ENCODE peak calls at places on chromosomes 2 and 18, in five cellular contexts. G is right atrium auricular region, D is SJSA1, K is RWPE1, V is B cell. L is an unnamed sample.

GRCh38 chr2:202488671-202489070 is 112.5 kb downstream of the BMPR2 start:
- DNase-seq in D (no peak), G (no peak), V (no peak), K (no peak), L (no peak)

GRCh38 chr18:13608791-13609552 is 117.4 kb downstream of the FAM210A start:
- DNase-seq in G (peak; percentile 48), V (no peak), D (no peak), K (no peak), L (no peak)

GRCh38 chr2:29255006-29255405 is 139.8 kb downstream of the CLIP4 start:
- DNase-seq in K (no peak), V (no peak), D (no peak), G (no peak), L (no peak)

GRCh38 chr2:120791961-120792295 is 56.3 kb downstream of the GLI2 start:
- DNase-seq in V (no peak), D (no peak), G (no peak), K (peak; percentile 76), L (no peak)

GRCh38 chr18:9775172-9775571 is 67.1 kb downstream of the RAB31 start:
- DNase-seq in D (no peak), K (no peak), G (no peak), V (no peak), L (no peak)

GRCh38 chr2:216083464-216084279 is 2.0 kb downstream of the TMEM169 start:
- DNase-seq in G (no peak), K (no peak), D (peak; percentile 68), V (no peak), L (no peak)

GRCh38 chr2:172885996-172886395 is 150.4 kb downstream of the RAPGEF4 start:
- DNase-seq in K (no peak), D (no peak), V (no peak), G (no peak), L (no peak)

GRCh38 chr2:227655454-227655853 is 11.2 kb upstream of the SCYGR5 start:
- DNase-seq in D (no peak), G (no peak), K (peak; percentile 90), V (no peak), L (peak; percentile 87)

GRCh38 chr2:240929364-240930095 is 23.4 kb downstream of the CROCC2 start:
- DNase-seq in G (no peak), K (no peak), V (peak; percentile 18), D (no peak), L (no peak)

GRCh38 chr2:10844083-10844482 is 31.5 kb upstream of the PDIA6 start:
- DNase-seq in D (peak; percentile 62), G (peak; percentile 85), K (peak; percentile 67), V (no peak), L (peak; percentile 13)

GRCh38 chr2:54239427-54239826 is 16.6 kb downstream of the TSPYL6 start:
- DNase-seq in V (no peak), K (no peak), D (no peak), G (no peak), L (no peak)

GRCh38 chr18:70337139-70337972 is 48.5 kb downstream of the SOCS6 start:
- DNase-seq in G (no peak), D (peak; percentile 78), K (peak; percentile 89), V (no peak), L (peak; percentile 84)

GRCh38 chr2:200705305-200705985 is 106.3 kb upstream of the BZW1 start:
- DNase-seq in K (no peak), D (no peak), V (no peak), G (no peak), L (no peak)

GRCh38 chr18:22559414-22560282 is 141.9 kb upstream of the CTAGE1 start:
- DNase-seq in K (peak; percentile 28), D (peak; percentile 86), V (no peak), G (peak; percentile 91), L (no peak)

GRCh38 chr2:180085144-180085543 is 78.0 kb upstream of the CWC22 start:
- DNase-seq in D (no peak), V (no peak), G (no peak), K (no peak), L (no peak)

GRCh38 chr2:118457956-118458355 is 369.7 kb downstream of the INSIG2 start:
- DNase-seq in G (no peak), K (no peak), V (no peak), D (no peak), L (no peak)

GRCh38 chr2:239947361-239948045 is 77.6 kb downstream of the NDUFA10 start:
- DNase-seq in G (no peak), V (peak; percentile 11), K (no peak), D (no peak), L (no peak)

GRCh38 chr2:106107509-106108131 is 86.5 kb downstream of the UXS1 start:
- DNase-seq in D (peak; percentile 65), V (no peak), G (no peak), K (no peak), L (no peak)

GRCh38 chr18:67104700-67105284 is 411.7 kb downstream of the DSEL start:
- DNase-seq in D (peak; percentile 43), G (peak; percentile 75), V (no peak), K (peak; percentile 37), L (peak; percentile 80)

GRCh38 chr18:22330508-22330907 is 87.2 kb downstream of the CTAGE1 start:
- DNase-seq in D (no peak), K (no peak), V (no peak), G (no peak), L (no peak)

GRCh38 chr2:231900486-231900942 is 25.7 kb downstream of the NPPC start:
- DNase-seq in K (no peak), D (peak; percentile 79), G (peak; percentile 68), V (peak; percentile 51), L (peak; percentile 81)

GRCh38 chr2:51018145-51018544 is 13.8 kb downstream of the NRXN1 start:
- DNase-seq in K (no peak), D (no peak), G (no peak), V (no peak), L (no peak)

GRCh38 chr2:18932864-18933263 is 343.5 kb upstream of the NT5C1B start:
- DNase-seq in V (no peak), K (no peak), D (no peak), G (no peak), L (no peak)

GRCh38 chr18:30406728-30407127 is 635.8 kb downstream of the DSC3 start:
- DNase-seq in V (no peak), K (no peak), D (no peak), G (no peak), L (peak; percentile 10)

GRCh38 chr2:215796160-215796559 is 217.2 kb downstream of the MREG start:
- DNase-seq in K (no peak), V (no peak), G (no peak), D (no peak), L (peak; percentile 9)

GRCh38 chr18:3411854-3412268 is 38.1 kb upstream of the TGIF1 start:
- DNase-seq in V (no peak), G (no peak), K (no peak), D (no peak), L (no peak)

GRCh38 chr2:24491626-24492282 is 700 bp downstream of the NCOA1 start:
- DNase-seq in G (no peak), V (peak; percentile 55), D (peak; percentile 49), K (peak; percentile 20), L (peak; percentile 25)

GRCh38 chr2:231058761-231059550 is 2.3 kb downstream of the PSMD1 start:
- DNase-seq in D (no peak), K (no peak), V (no peak), G (no peak), L (peak; percentile 79)

GRCh38 chr2:9547272-9547991 is 8.2 kb downstream of the ADAM17 start:
- DNase-seq in V (no peak), G (no peak), K (no peak), D (no peak), L (no peak)

GRCh38 chr18:49178736-49179135 is 228.0 kb upstream of the SMAD7 start:
- DNase-seq in G (no peak), K (no peak), D (no peak), V (no peak), L (no peak)

GRCh38 chr2:100730290-100730868 is 89.6 kb upstream of the NPAS2 start:
- DNase-seq in V (no peak), K (peak; percentile 70), G (peak; percentile 69), D (peak; percentile 70), L (peak; percentile 60)

GRCh38 chr18:62625019-62625418 is 90.3 kb upstream of the PHLPP1 start:
- DNase-seq in V (no peak), K (no peak), D (no peak), G (no peak), L (no peak)

GRCh38 chr2:75053484-75054112 is 95.2 kb downstream of the POLE4 start:
- DNase-seq in D (no peak), K (peak; percentile 50), V (no peak), G (no peak), L (peak; percentile 16)

GRCh38 chr2:178523596-178524134 is 43.4 kb downstream of the PLEKHA3 start:
- DNase-seq in V (no peak), K (peak; percentile 14), G (no peak), D (no peak), L (peak; percentile 5)

GRCh38 chr2:45777996-45778719 is 126.7 kb downstream of the PRKCE start:
- DNase-seq in D (no peak), V (no peak), K (no peak), G (no peak), L (no peak)

GRCh38 chr2:152440049-152440448 is 105.1 kb downstream of the FMNL2 start:
- DNase-seq in V (no peak), G (no peak), D (no peak), K (no peak), L (no peak)

GRCh38 chr18:27135504-27136207 is 49.5 kb downstream of the CHST9 start:
- DNase-seq in K (no peak), G (no peak), V (no peak), D (no peak), L (no peak)

L was measured in RKO.